ENCODE peak calls at places on chromosomes 7 and 10, in five cellular contexts. W is heart left ventricle; K is Panc1; H is PC-9; Y is CD4-positive, CD25-positive, alpha-beta regulatory T cell. U is an unnamed sample.

GRCh38 chr7:121262221-121262620 is 66.6 kb upstream of the WNT16 start:
- DNase-seq in W (no peak), K (no peak), H (no peak), Y (no peak), U (no peak)

GRCh38 chr7:130906575-130906974 is 172.6 kb upstream of the KLF14 start:
- DNase-seq in W (no peak), K (no peak), H (no peak), Y (no peak), U (no peak)

GRCh38 chr7:107779647-107780099 is 23.4 kb downstream of the SLC26A3 start:
- DNase-seq in W (no peak), K (no peak), H (no peak), Y (no peak), U (no peak)

GRCh38 chr10:31194986-31195385 is 124.0 kb upstream of the ZEB1 start:
- DNase-seq in W (no peak), K (no peak), H (no peak), Y (no peak), U (no peak)

GRCh38 chr10:89025453-89025852 is 34.9 kb downstream of the FAS start:
- DNase-seq in W (no peak), K (no peak), H (no peak), Y (no peak), U (no peak)

GRCh38 chr7:99120916-99121315 is 23.0 kb downstream of the SMURF1 start:
- DNase-seq in W (no peak), K (no peak), H (no peak), Y (no peak), U (no peak)

GRCh38 chr7:22944506-22944905 is 69.4 kb downstream of the HYCC1 start:
- DNase-seq in W (no peak), K (no peak), H (no peak), Y (no peak), U (no peak)

GRCh38 chr7:149620961-149621360 is 123.4 kb upstream of the ZNF746 start:
- DNase-seq in W (no peak), K (no peak), H (no peak), Y (peak; percentile 23), U (no peak)

GRCh38 chr7:36736827-36737211 is 12.5 kb upstream of the AOAH start:
- DNase-seq in W (no peak), K (no peak), H (no peak), Y (no peak), U (no peak)

GRCh38 chr7:39453743-39454355 is 112.4 kb upstream of the YAE1 start:
- DNase-seq in W (no peak), K (peak; percentile 27), H (no peak), Y (peak; percentile 21), U (no peak)

GRCh38 chr10:14056545-14057332 is 274.0 kb downstream of the FRMD4A start:
- DNase-seq in W (no peak), K (no peak), H (peak; percentile 93), Y (no peak), U (no peak)

GRCh38 chr7:46716926-46717325 is 795.9 kb upstream of the IGFBP3 start:
- DNase-seq in W (no peak), K (no peak), H (no peak), Y (no peak), U (no peak)

GRCh38 chr10:80443531-80443974 is 10.6 kb upstream of the TSPAN14 start:
- DNase-seq in W (no peak), K (no peak), H (no peak), Y (no peak), U (no peak)

GRCh38 chr7:2024227-2024918 is 208.4 kb downstream of the MAD1L1 start:
- DNase-seq in W (no peak), K (no peak), H (no peak), Y (no peak), U (no peak)

GRCh38 chr7:64863021-64863420 is 40.1 kb upstream of the ZNF273 start:
- DNase-seq in W (no peak), K (no peak), H (no peak), Y (no peak), U (no peak)

GRCh38 chr7:90771281-90771680 is 175.2 kb downstream of the CDK14 start:
- DNase-seq in W (no peak), K (no peak), H (no peak), Y (no peak), U (no peak)

GRCh38 chr10:86364551-86365345 is 1.8 kb downstream of the GRID1 start:
- DNase-seq in W (no peak), K (no peak), H (no peak), Y (no peak), U (peak; percentile 36)

GRCh38 chr7:131105294-131105802 is 222.3 kb upstream of the MKLN1 start:
- DNase-seq in W (no peak), K (no peak), H (no peak), Y (no peak), U (no peak)

GRCh38 chr10:129545257-129545656 is 78.2 kb downstream of the MGMT start:
- DNase-seq in W (no peak), K (no peak), H (peak; percentile 73), Y (no peak), U (no peak)

GRCh38 chr7:110309941-110310340 is 781.0 kb upstream of the LRRN3 start:
- DNase-seq in W (no peak), K (no peak), H (no peak), Y (no peak), U (no peak)

GRCh38 chr7:84291756-84292155 is 97.2 kb upstream of the SEMA3A start:
- DNase-seq in W (no peak), K (no peak), H (no peak), Y (no peak), U (no peak)

GRCh38 chr7:31036941-31037340 is 15.2 kb upstream of the ADCYAP1R1 start:
- DNase-seq in W (no peak), K (no peak), H (no peak), Y (no peak), U (no peak)

GRCh38 chr10:110844617-110844881 is 27.2 kb upstream of the PDCD4 start:
- DNase-seq in W (no peak), K (no peak), H (no peak), Y (no peak), U (no peak)
- H3K27ac ChIP-seq in W (no peak overlapping the region), K (no peak overlapping the region), H (no peak overlapping the region), Y (no peak overlapping the region), U (no peak overlapping the region)

GRCh38 chr7:40509301-40509700 is 374.5 kb downstream of the SUGCT start:
- DNase-seq in W (no peak), K (no peak), H (no peak), Y (no peak), U (no peak)
- H3K4me3 ChIP-seq in W (no peak overlapping the region), K (no peak overlapping the region), H (no peak overlapping the region), Y (no peak overlapping the region), U (no peak overlapping the region)

GRCh38 chr10:100714566-100714950 is 30.8 kb upstream of the PAX2 start:
- DNase-seq in W (no peak), K (no peak), H (no peak), Y (no peak), U (no peak)
- H3K27me3 ChIP-seq in W (peaks cover 80% of the 10 kb centered on the region), K (no peaks in the 10 kb centered on the region), H (peaks cover 48% of the 10 kb centered on the region), Y (peaks cover 54% of the 10 kb centered on the region), U (peaks cover 4% of the 10 kb centered on the region)

GRCh38 chr10:12473491-12473890 is 124.1 kb downstream of the CAMK1D start:
- DNase-seq in W (no peak), K (no peak), H (no peak), Y (no peak), U (no peak)

GRCh38 chr10:12470719-12471118 is 121.4 kb downstream of the CAMK1D start:
- DNase-seq in W (no peak), K (no peak), H (no peak), Y (no peak), U (no peak)

GRCh38 chr10:12474727-12475414 is 125.5 kb downstream of the CAMK1D start:
- DNase-seq in W (no peak), K (no peak), H (no peak), Y (no peak), U (no peak)

GRCh38 chr10:12469345-12469744 is 120.0 kb downstream of the CAMK1D start:
- DNase-seq in W (no peak), K (no peak), H (no peak), Y (no peak), U (no peak)

DNA sequence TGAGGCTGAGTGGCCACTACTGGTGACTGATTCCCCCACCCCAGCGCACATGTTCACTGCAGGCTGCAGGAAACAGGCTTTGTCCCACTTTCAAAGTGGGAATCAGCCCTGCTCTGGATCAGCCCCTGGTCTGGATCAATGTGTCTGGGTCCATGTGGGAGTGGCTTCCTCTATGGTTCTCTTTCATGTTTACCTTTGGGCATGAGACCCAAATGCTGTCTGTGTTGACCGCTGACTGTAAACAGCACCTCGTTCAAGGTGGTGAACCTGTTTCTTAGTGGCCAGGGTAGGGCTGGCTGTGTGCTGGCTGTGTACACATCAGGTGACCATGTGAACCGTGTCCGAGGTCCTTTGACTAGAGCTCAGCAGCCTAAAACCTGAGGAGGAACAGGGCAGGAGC is 121.8 kb downstream of the CAMK1D start:
- DNase-seq in W (no peak), K (no peak), H (no peak), Y (no peak), U (no peak)
- H3K27ac ChIP-seq in W (no peak overlapping the region), K (no peak overlapping the region), H (no peak overlapping the region), Y (no peak overlapping the region), U (no peak overlapping the region)

GRCh38 chr10:104025524-104025923 is 58.6 kb downstream of the SLK start:
- DNase-seq in W (no peak), K (no peak), H (no peak), Y (no peak), U (no peak)
- H3K4me3 ChIP-seq in W (no peak overlapping the region), K (no peak overlapping the region), H (no peak overlapping the region), Y (no peak overlapping the region), U (no peak overlapping the region)

U was measured in right cardiac atrium.